ENCODE peak calls at places on chromosome 2, in six cellular contexts. One of them, this sample, is unnamed.
A peak's percentile ranks its signal among the peaks of the same experiment; 100 is the strongest.

GRCh38 chr2:232927041-232927792 is 57.2 kb downstream of the SNORC start:
- DNase-seq in neural crest cell: no peak
- DNase-seq in esophagus squamous epithelium: no peak
- DNase-seq in A549: peak; percentile 51
- DNase-seq in stimulated activated CD4-positive, alpha-beta T cell treated with anti-CD3 and anti-CD28 coated beads, Interleukin-15, amount 100 ng/mL, for 1 hour: no peak
- DNase-seq in upper lobe of right lung: no peak
- DNase-seq in this sample: no peak

GRCh38 chr2:201261471-201261870 is 1.1 kb downstream of the CASP8 start:
- DNase-seq in neural crest cell: no peak
- DNase-seq in esophagus squamous epithelium: no peak
- DNase-seq in A549: no peak
- DNase-seq in stimulated activated CD4-positive, alpha-beta T cell treated with anti-CD3 and anti-CD28 coated beads, Interleukin-15, amount 100 ng/mL, for 1 hour: peak; percentile 34
- DNase-seq in upper lobe of right lung: no peak
- DNase-seq in this sample: no peak

GRCh38 chr2:204673877-204674276 is 128.6 kb downstream of the PARD3B start:
- DNase-seq in neural crest cell: no peak
- DNase-seq in esophagus squamous epithelium: no peak
- DNase-seq in A549: no peak
- DNase-seq in stimulated activated CD4-positive, alpha-beta T cell treated with anti-CD3 and anti-CD28 coated beads, Interleukin-15, amount 100 ng/mL, for 1 hour: no peak
- DNase-seq in upper lobe of right lung: no peak
- DNase-seq in this sample: no peak

GRCh38 chr2:211591456-211591855 is 947.1 kb downstream of the ERBB4 start:
- DNase-seq in neural crest cell: no peak
- DNase-seq in esophagus squamous epithelium: no peak
- DNase-seq in A549: no peak
- DNase-seq in stimulated activated CD4-positive, alpha-beta T cell treated with anti-CD3 and anti-CD28 coated beads, Interleukin-15, amount 100 ng/mL, for 1 hour: no peak
- DNase-seq in upper lobe of right lung: no peak
- DNase-seq in this sample: no peak

GRCh38 chr2:148549001-148549400 is 95.5 kb upstream of the EPC2 start:
- DNase-seq in neural crest cell: no peak
- DNase-seq in esophagus squamous epithelium: no peak
- DNase-seq in A549: no peak
- DNase-seq in stimulated activated CD4-positive, alpha-beta T cell treated with anti-CD3 and anti-CD28 coated beads, Interleukin-15, amount 100 ng/mL, for 1 hour: no peak
- DNase-seq in upper lobe of right lung: no peak
- DNase-seq in this sample: no peak

GRCh38 chr2:73004889-73005596 is 66.5 kb downstream of the SFXN5 start:
- DNase-seq in neural crest cell: no peak
- DNase-seq in esophagus squamous epithelium: no peak
- DNase-seq in A549: no peak
- DNase-seq in stimulated activated CD4-positive, alpha-beta T cell treated with anti-CD3 and anti-CD28 coated beads, Interleukin-15, amount 100 ng/mL, for 1 hour: no peak
- DNase-seq in upper lobe of right lung: no peak
- DNase-seq in this sample: peak; percentile 53

GRCh38 chr2:112714836-112715631 is 5.8 kb upstream of the NT5DC4 start:
- DNase-seq in neural crest cell: no peak
- DNase-seq in esophagus squamous epithelium: no peak
- DNase-seq in A549: peak; percentile 35
- DNase-seq in stimulated activated CD4-positive, alpha-beta T cell treated with anti-CD3 and anti-CD28 coated beads, Interleukin-15, amount 100 ng/mL, for 1 hour: no peak
- DNase-seq in upper lobe of right lung: no peak
- DNase-seq in this sample: peak; percentile 53

GRCh38 chr2:172986040-172986439 is 89.6 kb upstream of the MAP3K20 start:
- DNase-seq in neural crest cell: no peak
- DNase-seq in esophagus squamous epithelium: no peak
- DNase-seq in A549: no peak
- DNase-seq in stimulated activated CD4-positive, alpha-beta T cell treated with anti-CD3 and anti-CD28 coated beads, Interleukin-15, amount 100 ng/mL, for 1 hour: no peak
- DNase-seq in upper lobe of right lung: no peak
- DNase-seq in this sample: no peak